ENCODE peak calls at places on chromosomes 16 and 17, in five cellular contexts. N is activated naive CD4-positive, alpha-beta T cell treated with anti-CD3 and anti-CD28 coated beads for 36 hours; V is HFFc6; T is activated T-helper 1 cell treated with Interleukin-2 at 50 U/mL for 16 hours; O is NAMALWA. L is an unnamed sample.

GRCh38 chr16:68590201-68590994 is 51.3 kb downstream of the ZFP90 start:
- DNase-seq in N (peak), T (peak), O (peak), V (peak), L (peak)

GRCh38 chr17:81568416-81568815 is 16.3 kb upstream of the FAAP100 start:
- DNase-seq in V (no peak), T (no peak), N (no peak), O (no peak), L (no peak)

GRCh38 chr16:28162326-28162877 is 49.4 kb downstream of the XPO6 start:
- DNase-seq in T (no peak), V (no peak), O (no peak), N (no peak), L (no peak)

GRCh38 chr16:386641-387156 is 4.9 kb upstream of the PGAP6 start:
- DNase-seq in V (no peak), O (no peak), N (no peak), T (no peak), L (no peak)

GRCh38 chr17:42660692-42661345 is 1.7 kb downstream of the TUBG2 start:
- DNase-seq in T (no peak), V (peak), N (no peak), O (no peak), L (peak)

GRCh38 chr16:27230562-27230991 is 27.3 kb downstream of the KDM8 start:
- DNase-seq in V (no peak), O (peak), T (peak), N (peak), L (no peak)

GRCh38 chr17:10797848-10798328 is 6.0 kb downstream of the TMEM238L start:
- DNase-seq in V (no peak), T (no peak), O (no peak), N (no peak), L (no peak)

GRCh38 chr16:67915831-67916723 is 15.6 kb downstream of the CTRL start:
- DNase-seq in O (no peak), T (no peak), V (no peak), N (no peak), L (no peak)

GRCh38 chr16:86231321-86231995 is 278.9 kb upstream of the FOXF1 start:
- DNase-seq in V (no peak), O (no peak), T (no peak), N (no peak), L (no peak)

GRCh38 chr16:15961060-15961511 is 11.7 kb downstream of the ABCC1 start:
- DNase-seq in T (peak), V (no peak), N (peak), O (peak), L (no peak)

GRCh38 chr17:3683054-3683511 is 12.9 kb downstream of the P2RX5 start:
- DNase-seq in O (peak), T (peak), N (peak), V (no peak), L (peak)

GRCh38 chr16:76857402-76857801 is 333.6 kb upstream of the MON1B start:
- DNase-seq in O (no peak), N (no peak), T (no peak), V (no peak), L (no peak)